ENCODE peak calls at places on chromosomes 13 and 19, in eight cellular contexts. V is NCI-H187 treated with DMSO at 0.1 percent for 48 hours; R is retina; H is activated CD4-positive, alpha-beta T cell treated with anti-CD3 and anti-CD28 coated beads, Interleukin-2, amount 10 ng/mL, durations not matched to agents 7 days and 5 days; K is activated naive CD8-positive, alpha-beta T cell treated with anti-CD3 and anti-CD28 coated beads, Interleukin-2, amount 50 U/mL, for 16 hours; N is H9; A is gastrocnemius medialis; X is HFF-Myc. Z is an unnamed sample.

GRCh38 chr19:11299946-11300810 is 4.2 kb downstream of the TSPAN16 start:
- DNase-seq in X (no peak), A (no peak), H (no peak), R (no peak), N (no peak), K (no peak), V (no peak), Z (no peak)

GRCh38 chr19:17248011-17248776 is 2.5 kb upstream of the NR2F6 start:
- DNase-seq in X (no peak), V (no peak), H (no peak), K (no peak), A (no peak), N (peak), R (no peak), Z (no peak)

GRCh38 chr13:113387396-113387795 is 23.5 kb upstream of the GRTP1 start:
- DNase-seq in R (no peak), A (no peak), N (no peak), H (no peak), V (no peak), K (no peak), X (no peak), Z (no peak)

GRCh38 chr13:102197193-102197592 is 204.7 kb downstream of the FGF14 start:
- DNase-seq in R (no peak), N (peak), V (no peak), X (no peak), K (no peak), H (no peak), A (no peak), Z (peak)

GRCh38 chr13:79637086-79637763 is 156.3 kb downstream of the NDFIP2 start:
- DNase-seq in K (no peak), V (no peak), X (no peak), A (peak), R (no peak), H (no peak), N (no peak), Z (no peak)

GRCh38 chr13:50580684-50581305 is 262.7 kb downstream of the DLEU7 start:
- DNase-seq in X (no peak), H (no peak), A (no peak), N (no peak), K (no peak), V (no peak), R (no peak), Z (no peak)

GRCh38 chr13:95256086-95256485 is 45.2 kb downstream of the ABCC4 start:
- DNase-seq in H (no peak), N (no peak), A (peak), X (peak), R (no peak), K (no peak), V (no peak), Z (no peak)

GRCh38 chr13:47277774-47278173 is 380.9 kb upstream of the HTR2A start:
- DNase-seq in R (no peak), K (no peak), N (no peak), X (no peak), A (no peak), V (no peak), H (no peak), Z (no peak)

GRCh38 chr19:33638167-33639033 is 16.6 kb downstream of the CHST8 start:
- DNase-seq in V (no peak), A (no peak), R (no peak), X (no peak), H (no peak), N (peak), K (no peak), Z (no peak)

GRCh38 chr19:51359294-51359693 is 6.9 kb downstream of the ETFB start:
- DNase-seq in V (no peak), H (no peak), A (no peak), X (no peak), K (no peak), R (no peak), N (no peak), Z (no peak)

GRCh38 chr19:32406161-32407003 is 812 bp downstream of the DPY19L3 start:
- DNase-seq in H (no peak), K (no peak), V (no peak), N (no peak), X (no peak), A (no peak), R (peak), Z (no peak)

GRCh38 chr19:1446713-1447564 is 3.0 kb upstream of the APC2 start:
- DNase-seq in X (no peak), H (peak), V (no peak), N (peak), K (no peak), A (no peak), R (no peak), Z (no peak)

GRCh38 chr13:98393873-98394272 is 183.0 kb downstream of the STK24 start:
- DNase-seq in H (no peak), X (no peak), R (no peak), V (no peak), K (no peak), N (no peak), A (no peak), Z (no peak)

GRCh38 chr19:49592486-49593232 is 1.7 kb downstream of the PRR12 start:
- DNase-seq in K (no peak), V (no peak), X (no peak), A (no peak), H (peak), R (no peak), N (peak), Z (no peak)

GRCh38 chr13:50911937-50912624 is 2.5 kb downstream of the RNASEH2B start:
- DNase-seq in N (peak), R (peak), X (peak), K (peak), H (peak), V (peak), A (peak), Z (peak)

GRCh38 chr13:70188567-70188966 is 80.3 kb upstream of the KLHL1 start:
- DNase-seq in N (no peak), X (no peak), V (no peak), A (no peak), H (no peak), R (no peak), K (no peak), Z (no peak)

GRCh38 chr13:112248406-112248760 is 127.8 kb upstream of the SPACA7 start:
- DNase-seq in A (no peak), X (no peak), N (no peak), H (no peak), K (no peak), V (no peak), R (peak), Z (no peak)

GRCh38 chr13:76929975-76930374 is 18.3 kb upstream of the ACOD1 start:
- DNase-seq in K (no peak), X (no peak), A (no peak), V (no peak), N (no peak), R (no peak), H (no peak), Z (no peak)

GRCh38 chr19:15563325-15563794 is 51.7 kb upstream of the CYP4F8 start:
- DNase-seq in K (no peak), H (no peak), X (no peak), R (no peak), V (no peak), A (no peak), N (peak), Z (no peak)

GRCh38 chr19:48741222-48741999 is 1.0 kb upstream of the RASIP1 start:
- DNase-seq in R (peak), K (no peak), H (no peak), N (peak), V (no peak), A (no peak), X (no peak), Z (no peak)

GRCh38 chr13:28657784-28658538 is 969 bp upstream of the POMP start:
- DNase-seq in H (no peak), R (no peak), K (no peak), N (no peak), V (no peak), X (no peak), A (no peak), Z (no peak)

GRCh38 chr13:105940882-105941281 is 594.6 kb downstream of the EFNB2 start:
- DNase-seq in K (no peak), V (no peak), A (no peak), H (no peak), X (no peak), R (no peak), N (no peak), Z (no peak)

GRCh38 chr19:2488942-2489731 is 13.2 kb downstream of the GADD45B start:
- DNase-seq in R (peak), A (no peak), N (no peak), X (no peak), V (no peak), K (no peak), H (no peak), Z (no peak)

GRCh38 chr19:33749619-33750175 is 47.0 kb upstream of the KCTD15 start:
- DNase-seq in R (no peak), A (no peak), X (no peak), V (no peak), H (no peak), K (no peak), N (no peak), Z (no peak)

GRCh38 chr19:11478167-11479089 is 2.4 kb downstream of the ELAVL3 start:
- DNase-seq in N (no peak), X (no peak), R (no peak), A (no peak), V (no peak), K (no peak), H (no peak), Z (no peak)

GRCh38 chr13:24050796-24051715 is 109.5 kb upstream of the SPATA13 start:
- DNase-seq in K (no peak), R (no peak), X (no peak), A (no peak), V (no peak), N (no peak), H (no peak), Z (no peak)

GRCh38 chr19:6610934-6611370 is 20.0 kb upstream of the CD70 start:
- DNase-seq in X (peak), N (no peak), K (no peak), H (no peak), A (no peak), V (no peak), R (no peak), Z (no peak)

GRCh38 chr13:73809561-73809960 is 324.6 kb downstream of the KLF12 start:
- DNase-seq in A (no peak), N (no peak), H (no peak), X (no peak), V (no peak), R (no peak), K (no peak), Z (no peak)

GRCh38 chr19:39927076-39927475 is 7.4 kb downstream of the FCGBP start:
- DNase-seq in N (no peak), K (no peak), R (no peak), H (no peak), V (no peak), A (no peak), X (no peak), Z (no peak)

GRCh38 chr19:8324186-8325050 is 3.1 kb downstream of the RPS28 start:
- DNase-seq in R (no peak), H (no peak), V (no peak), K (no peak), A (no peak), N (peak), X (no peak), Z (no peak)

GRCh38 chr19:38893341-38893771 is 6.1 kb downstream of the SIRT2 start:
- DNase-seq in X (no peak), V (no peak), K (no peak), H (no peak), R (no peak), A (no peak), N (no peak), Z (no peak)

GRCh38 chr13:107669356-107669755 is 546.0 kb downstream of the LIG4 start:
- DNase-seq in N (no peak), R (no peak), H (no peak), K (no peak), V (no peak), X (no peak), A (no peak), Z (no peak)